ENCODE peak calls at places on chromosomes 1 and 21, in six cellular contexts. One of them, this sample, is unnamed.

GRCh38 chr1:59427155-59427554 is 130.3 kb downstream of the FGGY start:
- DNase-seq in stomach: no peak
- DNase-seq in stimulated activated CD4-positive, alpha-beta T cell treated with anti-CD3 and anti-CD28 coated beads, Interleukin-2, amount 100 ng/mL, for 48 hours: no peak
- DNase-seq in posterior cingulate gyrus: no peak
- DNase-seq in kidney epithelial cell: peak; percentile 84
- DNase-seq in lower leg skin: peak; percentile 54
- DNase-seq in this sample: no peak

GRCh38 chr1:95007687-95008086 is 65.1 kb downstream of the ALG14 start:
- DNase-seq in stomach: no peak
- DNase-seq in stimulated activated CD4-positive, alpha-beta T cell treated with anti-CD3 and anti-CD28 coated beads, Interleukin-2, amount 100 ng/mL, for 48 hours: no peak
- DNase-seq in posterior cingulate gyrus: no peak
- DNase-seq in kidney epithelial cell: no peak
- DNase-seq in lower leg skin: peak; percentile 36
- DNase-seq in this sample: no peak

GRCh38 chr1:71414229-71414628 is 333.4 kb upstream of the ZRANB2 start:
- DNase-seq in stomach: no peak
- DNase-seq in stimulated activated CD4-positive, alpha-beta T cell treated with anti-CD3 and anti-CD28 coated beads, Interleukin-2, amount 100 ng/mL, for 48 hours: no peak
- DNase-seq in posterior cingulate gyrus: no peak
- DNase-seq in kidney epithelial cell: no peak
- DNase-seq in lower leg skin: no peak
- DNase-seq in this sample: no peak

GRCh38 chr21:38494254-38494648 is 4.0 kb downstream of the ERG start:
- DNase-seq in stomach: no peak
- DNase-seq in stimulated activated CD4-positive, alpha-beta T cell treated with anti-CD3 and anti-CD28 coated beads, Interleukin-2, amount 100 ng/mL, for 48 hours: no peak
- DNase-seq in posterior cingulate gyrus: no peak
- DNase-seq in kidney epithelial cell: no peak
- DNase-seq in lower leg skin: no peak
- DNase-seq in this sample: no peak

GRCh38 chr1:38667626-38668025 is 191.9 kb downstream of the RRAGC start:
- DNase-seq in stomach: no peak
- DNase-seq in stimulated activated CD4-positive, alpha-beta T cell treated with anti-CD3 and anti-CD28 coated beads, Interleukin-2, amount 100 ng/mL, for 48 hours: no peak
- DNase-seq in posterior cingulate gyrus: no peak
- DNase-seq in kidney epithelial cell: no peak
- DNase-seq in lower leg skin: no peak
- DNase-seq in this sample: no peak

GRCh38 chr1:206004269-206004800 is 1.1 kb upstream of the RAB7B start:
- DNase-seq in stomach: no peak
- DNase-seq in stimulated activated CD4-positive, alpha-beta T cell treated with anti-CD3 and anti-CD28 coated beads, Interleukin-2, amount 100 ng/mL, for 48 hours: no peak
- DNase-seq in posterior cingulate gyrus: no peak
- DNase-seq in kidney epithelial cell: no peak
- DNase-seq in lower leg skin: no peak
- DNase-seq in this sample: no peak

GRCh38 chr1:234486858-234487830 is 8.2 kb upstream of the TARBP1 start:
- DNase-seq in stomach: peak; percentile 38
- DNase-seq in stimulated activated CD4-positive, alpha-beta T cell treated with anti-CD3 and anti-CD28 coated beads, Interleukin-2, amount 100 ng/mL, for 48 hours: no peak
- DNase-seq in posterior cingulate gyrus: no peak
- DNase-seq in kidney epithelial cell: no peak
- DNase-seq in lower leg skin: no peak
- DNase-seq in this sample: no peak

GRCh38 chr1:43890815-43891214 is 42.8 kb upstream of the ARTN start:
- DNase-seq in stomach: no peak
- DNase-seq in stimulated activated CD4-positive, alpha-beta T cell treated with anti-CD3 and anti-CD28 coated beads, Interleukin-2, amount 100 ng/mL, for 48 hours: no peak
- DNase-seq in posterior cingulate gyrus: no peak
- DNase-seq in kidney epithelial cell: no peak
- DNase-seq in lower leg skin: no peak
- DNase-seq in this sample: no peak

GRCh38 chr1:210726621-210727020 is 397.9 kb downstream of the HHAT start:
- DNase-seq in stomach: no peak
- DNase-seq in stimulated activated CD4-positive, alpha-beta T cell treated with anti-CD3 and anti-CD28 coated beads, Interleukin-2, amount 100 ng/mL, for 48 hours: peak; percentile 11
- DNase-seq in posterior cingulate gyrus: no peak
- DNase-seq in kidney epithelial cell: no peak
- DNase-seq in lower leg skin: no peak
- DNase-seq in this sample: no peak

GRCh38 chr1:118960567-118961136 is 27.5 kb downstream of the TBX15 start:
- DNase-seq in stomach: peak; percentile 49
- DNase-seq in stimulated activated CD4-positive, alpha-beta T cell treated with anti-CD3 and anti-CD28 coated beads, Interleukin-2, amount 100 ng/mL, for 48 hours: no peak
- DNase-seq in posterior cingulate gyrus: no peak
- DNase-seq in kidney epithelial cell: no peak
- DNase-seq in lower leg skin: peak; percentile 83
- DNase-seq in this sample: no peak

GRCh38 chr1:73862343-73862742 is 335.6 kb downstream of the LRRIQ3 start:
- DNase-seq in stomach: no peak
- DNase-seq in stimulated activated CD4-positive, alpha-beta T cell treated with anti-CD3 and anti-CD28 coated beads, Interleukin-2, amount 100 ng/mL, for 48 hours: no peak
- DNase-seq in posterior cingulate gyrus: no peak
- DNase-seq in kidney epithelial cell: no peak
- DNase-seq in lower leg skin: no peak
- DNase-seq in this sample: no peak

GRCh38 chr1:152049291-152050073 is 12.7 kb upstream of the S100A11 start:
- DNase-seq in stomach: no peak
- DNase-seq in stimulated activated CD4-positive, alpha-beta T cell treated with anti-CD3 and anti-CD28 coated beads, Interleukin-2, amount 100 ng/mL, for 48 hours: no peak
- DNase-seq in posterior cingulate gyrus: no peak
- DNase-seq in kidney epithelial cell: no peak
- DNase-seq in lower leg skin: no peak
- DNase-seq in this sample: no peak

GRCh38 chr1:215749423-215749822 is 182.3 kb downstream of the KCTD3 start:
- DNase-seq in stomach: no peak
- DNase-seq in stimulated activated CD4-positive, alpha-beta T cell treated with anti-CD3 and anti-CD28 coated beads, Interleukin-2, amount 100 ng/mL, for 48 hours: no peak
- DNase-seq in posterior cingulate gyrus: no peak
- DNase-seq in kidney epithelial cell: peak; percentile 12
- DNase-seq in lower leg skin: no peak
- DNase-seq in this sample: no peak

GRCh38 chr1:46488343-46489168 is 1.1 kb upstream of the DMBX1 start:
- DNase-seq in stomach: no peak
- DNase-seq in stimulated activated CD4-positive, alpha-beta T cell treated with anti-CD3 and anti-CD28 coated beads, Interleukin-2, amount 100 ng/mL, for 48 hours: no peak
- DNase-seq in posterior cingulate gyrus: no peak
- DNase-seq in kidney epithelial cell: peak; percentile 45
- DNase-seq in lower leg skin: no peak
- DNase-seq in this sample: no peak

GRCh38 chr1:40855513-40855912 is 6.7 kb downstream of the CITED4 start:
- DNase-seq in stomach: no peak
- DNase-seq in stimulated activated CD4-positive, alpha-beta T cell treated with anti-CD3 and anti-CD28 coated beads, Interleukin-2, amount 100 ng/mL, for 48 hours: no peak
- DNase-seq in posterior cingulate gyrus: no peak
- DNase-seq in kidney epithelial cell: no peak
- DNase-seq in lower leg skin: no peak
- DNase-seq in this sample: no peak

GRCh38 chr1:205500240-205501218 is 3.9 kb upstream of the CDK18 start:
- DNase-seq in stomach: no peak
- DNase-seq in stimulated activated CD4-positive, alpha-beta T cell treated with anti-CD3 and anti-CD28 coated beads, Interleukin-2, amount 100 ng/mL, for 48 hours: no peak
- DNase-seq in posterior cingulate gyrus: no peak
- DNase-seq in kidney epithelial cell: no peak
- DNase-seq in lower leg skin: no peak
- DNase-seq in this sample: no peak

GRCh38 chr1:32272557-32273388 is 19.1 kb upstream of the HDAC1 start:
- DNase-seq in stomach: no peak
- DNase-seq in stimulated activated CD4-positive, alpha-beta T cell treated with anti-CD3 and anti-CD28 coated beads, Interleukin-2, amount 100 ng/mL, for 48 hours: no peak
- DNase-seq in posterior cingulate gyrus: no peak
- DNase-seq in kidney epithelial cell: no peak
- DNase-seq in lower leg skin: no peak
- DNase-seq in this sample: no peak

GRCh38 chr1:169529068-169529642 is 43.4 kb upstream of the SLC19A2 start:
- DNase-seq in stomach: peak; percentile 75
- DNase-seq in stimulated activated CD4-positive, alpha-beta T cell treated with anti-CD3 and anti-CD28 coated beads, Interleukin-2, amount 100 ng/mL, for 48 hours: no peak
- DNase-seq in posterior cingulate gyrus: no peak
- DNase-seq in kidney epithelial cell: peak; percentile 58
- DNase-seq in lower leg skin: peak; percentile 75
- DNase-seq in this sample: no peak

GRCh38 chr1:56061824-56062223 is 517.5 kb downstream of the PLPP3 start:
- DNase-seq in stomach: no peak
- DNase-seq in stimulated activated CD4-positive, alpha-beta T cell treated with anti-CD3 and anti-CD28 coated beads, Interleukin-2, amount 100 ng/mL, for 48 hours: no peak
- DNase-seq in posterior cingulate gyrus: no peak
- DNase-seq in kidney epithelial cell: no peak
- DNase-seq in lower leg skin: no peak
- DNase-seq in this sample: no peak